ENCODE peak calls at places on chromosomes 12 and 14, in five cellular contexts. V is glutamatergic neuron, G is heart left ventricle, Q is GM23338, R is ascending aorta. P is an unnamed sample.

GRCh38 chr12:54593135-54593534 is 4.7 kb upstream of the PPP1R1A start:
- DNase-seq in V (no peak), G (no peak), Q (no peak), R (no peak), P (no peak)

GRCh38 chr12:21989819-21990412 is 48.7 kb upstream of the ABCC9 start:
- DNase-seq in V (no peak), G (no peak), Q (peak), R (no peak), P (no peak)

GRCh38 chr12:84874125-84874824 is 38.3 kb downstream of the SLC6A15 start:
- DNase-seq in V (no peak), G (no peak), Q (peak), R (no peak), P (no peak)

GRCh38 chr12:107318804-107319535 is 225.6 kb upstream of the CRY1 start:
- DNase-seq in V (peak), G (peak), Q (peak), R (no peak), P (no peak)

GRCh38 chr12:63294327-63294632 is 143.3 kb upstream of the AVPR1A start:
- DNase-seq in V (no peak), G (no peak), Q (no peak), R (no peak), P (no peak)

GRCh38 chr12:115209230-115209629 is 525.3 kb upstream of the TBX3 start:
- DNase-seq in V (no peak), G (no peak), Q (no peak), R (no peak), P (no peak)

GRCh38 chr14:100525615-100526014 is 61.6 kb downstream of the BEGAIN start:
- DNase-seq in V (peak), G (peak), Q (no peak), R (no peak), P (peak)

GRCh38 chr12:9925746-9926393 is 6.3 kb downstream of the CLEC2A start:
- DNase-seq in V (no peak), G (no peak), Q (peak), R (no peak), P (no peak)

GRCh38 chr12:116504438-116504837 is 54.7 kb upstream of the MAP1LC3B2 start:
- DNase-seq in V (no peak), G (no peak), Q (no peak), R (no peak), P (no peak)

GRCh38 chr12:108641446-108642268 is 8.0 kb upstream of the SELPLG start:
- DNase-seq in V (no peak), G (no peak), Q (no peak), R (no peak), P (no peak)

GRCh38 chr14:56821807-56822615 is 11.7 kb upstream of the OTX2 start:
- DNase-seq in V (no peak), G (no peak), Q (no peak), R (no peak), P (no peak)

GRCh38 chr12:27333311-27334009 is 824 bp downstream of the BMAL2 start:
- DNase-seq in V (peak), G (peak), Q (peak), R (no peak), P (peak)

GRCh38 chr14:45426685-45427282 is 173.8 kb upstream of the MIS18BP1 start:
- DNase-seq in V (no peak), G (no peak), Q (peak), R (no peak), P (peak)

GRCh38 chr14:29584992-29585391 is 342.7 kb downstream of the PRKD1 start:
- DNase-seq in V (peak), G (peak), Q (peak), R (no peak), P (peak)

GRCh38 chr12:7154901-7155470 is 24.8 kb downstream of the CLSTN3 start:
- DNase-seq in V (no peak), G (no peak), Q (no peak), R (no peak), P (no peak)

GRCh38 chr12:95996034-95996658 is at the start of gene HAL:
- DNase-seq in V (no peak), G (no peak), Q (no peak), R (no peak), P (no peak)

GRCh38 chr12:63668028-63668799 is at the start of gene DPY19L2:
- DNase-seq in V (peak), G (peak), Q (peak), R (peak), P (peak)

GRCh38 chr12:118033331-118033730 is 16.8 kb downstream of the RFC5 start:
- DNase-seq in V (no peak), G (no peak), Q (no peak), R (no peak), P (no peak)

GRCh38 chr12:57439762-57440266 is 5.2 kb downstream of the INHBC start:
- DNase-seq in V (no peak), G (no peak), Q (no peak), R (no peak), P (no peak)

GRCh38 chr14:87491816-87492215 is 501.2 kb downstream of the GALC start:
- DNase-seq in V (no peak), G (no peak), Q (peak), R (no peak), P (no peak)

GRCh38 chr12:54217774-54218221 is 29.0 kb upstream of the SMUG1 start:
- DNase-seq in V (peak), G (peak), Q (peak), R (no peak), P (peak)

GRCh38 chr12:55671746-55672145 is 35.1 kb downstream of the OR10P1 start:
- DNase-seq in V (no peak), G (no peak), Q (no peak), R (no peak), P (no peak)

GRCh38 chr14:28673056-28673455 is 93.5 kb upstream of the FOXG1 start:
- DNase-seq in V (no peak), G (no peak), Q (no peak), R (no peak), P (no peak)

GRCh38 chr12:11228268-11228879 is 41.1 kb downstream of the PRB3 start:
- DNase-seq in V (peak), G (no peak), Q (peak), R (no peak), P (no peak)

GRCh38 chr14:96661244-96661969 is 135.8 kb upstream of the VRK1 start:
- DNase-seq in V (no peak), G (no peak), Q (no peak), R (no peak), P (no peak)

GRCh38 chr12:121116318-121117225 is 16.1 kb upstream of the P2RX7 start:
- DNase-seq in V (no peak), G (no peak), Q (no peak), R (no peak), P (no peak)

GRCh38 chr14:75229576-75229922 is 49.1 kb upstream of the FOS start:
- DNase-seq in V (no peak), G (no peak), Q (no peak), R (no peak), P (no peak)

GRCh38 chr14:75232597-75232996 is 46.0 kb upstream of the FOS start:
- DNase-seq in V (no peak), G (no peak), Q (no peak), R (no peak), P (no peak)

GRCh38 chr14:75231320-75231719 is 47.3 kb upstream of the FOS start:
- DNase-seq in V (no peak), G (no peak), Q (no peak), R (no peak), P (no peak)

GRCh38 chr14:75226755-75227544 is 50.5 kb upstream of the TMED10 start:
- DNase-seq in V (no peak), G (no peak), Q (no peak), R (no peak), P (no peak)

DNA sequence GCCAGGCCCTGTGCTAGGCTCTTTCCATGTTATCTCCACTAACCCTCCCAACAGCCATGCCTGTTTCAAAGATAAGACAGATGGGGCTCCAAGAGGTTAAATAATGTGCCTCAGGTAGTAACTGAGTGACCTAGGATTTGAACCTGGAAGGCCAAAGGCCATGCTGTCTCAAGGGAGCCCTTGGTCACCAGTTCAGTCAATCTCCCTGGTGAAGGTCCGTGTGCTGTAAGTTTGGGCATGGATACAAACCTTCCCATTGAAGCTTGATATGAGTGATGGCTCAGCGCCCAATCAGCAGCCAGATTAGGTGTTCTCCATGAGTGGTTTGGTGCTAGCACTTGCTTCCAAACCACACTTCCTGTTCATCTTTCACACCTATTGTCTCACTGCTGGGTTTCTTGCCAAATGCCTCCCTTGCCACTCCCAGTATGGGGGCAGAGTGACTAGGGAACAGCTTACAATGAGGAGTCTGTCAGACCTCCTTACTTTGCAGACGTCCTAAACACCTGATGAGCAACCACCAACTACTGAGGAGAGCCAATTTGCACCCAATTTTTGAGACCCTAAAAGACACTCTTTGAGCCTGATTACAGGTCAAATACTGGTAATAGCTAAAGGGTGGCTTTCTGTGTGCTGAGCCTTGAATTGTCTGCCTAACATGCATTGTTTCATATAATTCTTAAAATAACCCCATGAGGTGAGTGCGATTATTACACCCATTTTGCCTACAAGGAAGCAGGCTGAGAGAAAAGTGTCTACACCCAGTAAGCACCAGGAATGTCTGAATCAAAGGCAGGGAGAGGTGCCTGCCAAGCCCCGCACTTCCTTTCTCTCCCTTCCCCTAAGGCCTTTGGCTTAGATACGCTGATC is 48.5 kb upstream of the FOS start:
- DNase-seq in V (no peak), G (no peak), Q (peak), R (no peak), P (peak)
- TF ChIP-seq CTCF in V (peak), G (peak), Q (no peak), R (no peak), P (no peak)

GRCh38 chr14:26282578-26282977 is 315.3 kb downstream of the NOVA1 start:
- DNase-seq in V (no peak), G (no peak), Q (no peak), R (no peak), P (no peak)

GRCh38 chr14:26281280-26281998 is 316.4 kb downstream of the NOVA1 start:
- DNase-seq in V (no peak), G (no peak), Q (peak), R (no peak), P (no peak)

GRCh38 chr14:26276757-26277156 is 321.1 kb downstream of the NOVA1 start:
- DNase-seq in V (peak), G (no peak), Q (peak), R (no peak), P (no peak)
- TF ChIP-seq CTCF in V (peak), G (no peak), Q (peak), R (no peak), P (no peak)

GRCh38 chr14:95363468-95363954 is 43.8 kb upstream of the CLMN start:
- DNase-seq in V (no peak), G (no peak), Q (no peak), R (no peak), P (no peak)

GRCh38 chr14:95359974-95360826 is 40.5 kb upstream of the CLMN start:
- DNase-seq in V (peak), G (peak), Q (peak), R (no peak), P (peak)

GRCh38 chr14:95362180-95362494 is 42.4 kb upstream of the CLMN start:
- DNase-seq in V (no peak), G (no peak), Q (peak), R (no peak), P (no peak)

GRCh38 chr14:95361373-95362179 is 41.9 kb upstream of the CLMN start:
- DNase-seq in V (no peak), G (no peak), Q (peak), R (no peak), P (peak)

GRCh38 chr14:95360828-95361227 is 41.1 kb upstream of the CLMN start:
- DNase-seq in V (no peak), G (no peak), Q (peak), R (no peak), P (no peak)
- TF ChIP-seq CTCF in V (no peak), G (no peak), Q (peak), R (no peak), P (no peak)

GRCh38 chr12:74412607-74413230 is 124.9 kb upstream of the ATXN7L3B start:
- DNase-seq in V (no peak), G (no peak), Q (peak), R (no peak), P (no peak)

GRCh38 chr12:74408601-74409166 is 129.0 kb upstream of the ATXN7L3B start:
- DNase-seq in V (no peak), G (no peak), Q (peak), R (no peak), P (no peak)
- TF ChIP-seq CTCF in V (no peak), G (no peak), Q (no peak), R (no peak), P (no peak)

GRCh38 chr14:22656226-22656625 is 12.1 kb upstream of the OR6J1 start:
- DNase-seq in V (no peak), G (no peak), Q (no peak), R (no peak), P (no peak)

GRCh38 chr14:22650960-22651521 is 6.9 kb upstream of the OR6J1 start:
- DNase-seq in V (no peak), G (no peak), Q (no peak), R (no peak), P (no peak)

GRCh38 chr14:22650046-22650739 is 6.0 kb upstream of the OR6J1 start:
- DNase-seq in V (no peak), G (no peak), Q (no peak), R (no peak), P (no peak)

GRCh38 chr14:22651586-22651985 is 7.4 kb upstream of the OR6J1 start:
- DNase-seq in V (no peak), G (no peak), Q (no peak), R (no peak), P (no peak)

DNA sequence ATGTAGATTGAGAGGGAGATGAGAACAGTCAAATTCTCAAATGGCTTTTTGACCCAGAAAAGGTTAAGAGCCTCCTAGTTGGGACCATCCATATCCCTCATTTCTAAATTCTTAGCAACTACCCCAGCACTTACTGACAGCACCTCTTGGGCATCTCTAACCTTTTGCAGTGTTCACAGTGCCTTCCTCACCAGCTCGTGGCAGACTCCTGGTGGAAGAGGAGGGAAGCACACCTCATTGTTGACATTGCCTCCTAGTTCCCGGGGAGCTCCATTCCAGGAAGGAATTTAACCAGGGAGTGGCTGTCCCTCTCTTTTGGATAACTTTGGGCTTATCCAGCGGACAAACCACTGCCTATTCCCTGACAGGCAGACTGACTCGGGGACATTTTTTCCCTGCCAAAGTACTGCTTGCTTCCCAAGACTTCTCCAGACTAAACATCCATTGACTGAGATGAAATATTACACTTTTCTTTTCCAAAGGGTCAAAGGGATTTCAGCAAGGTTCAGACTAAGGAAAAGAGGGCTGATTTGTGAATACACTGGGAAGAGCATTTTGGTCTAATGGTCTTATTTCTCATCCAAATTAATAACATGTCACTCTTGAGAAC is 9.0 kb upstream of the OR6J1 start:
- DNase-seq in V (peak), G (peak), Q (peak), R (no peak), P (peak)
- TF ChIP-seq CTCF in V (peak), G (peak), Q (peak), R (peak), P (peak)

DNA sequence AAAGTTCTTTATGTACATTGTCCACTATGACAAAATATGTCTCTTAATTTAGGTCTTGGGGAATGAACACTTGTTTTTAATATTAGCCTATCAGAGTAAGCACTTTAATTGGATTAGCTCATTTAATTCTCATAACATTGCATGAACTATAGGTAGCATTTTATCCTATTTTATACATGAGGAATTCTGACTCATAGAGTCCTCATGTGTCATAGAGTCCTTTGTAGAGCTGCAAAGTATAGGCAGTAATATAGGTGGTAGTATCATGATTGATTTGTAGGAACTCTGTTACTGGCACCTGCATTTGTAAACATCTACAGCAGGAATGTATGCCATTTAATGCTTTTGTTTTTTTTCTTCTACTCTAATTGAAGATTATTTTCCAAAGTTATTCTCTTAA is 96.0 kb downstream of the GPHN start:
- DNase-seq in V (no peak), G (no peak), Q (no peak), R (no peak), P (no peak)
- TF ChIP-seq CTCF in V (no peak), G (no peak), Q (no peak), R (no peak), P (no peak)

GRCh38 chr12:2152134-2152533 is 99.3 kb downstream of the CACNA1C start:
- DNase-seq in V (no peak), G (no peak), Q (no peak), R (no peak), P (no peak)
- TF ChIP-seq CTCF in V (no peak), G (no peak), Q (no peak), R (no peak), P (no peak)

DNA sequence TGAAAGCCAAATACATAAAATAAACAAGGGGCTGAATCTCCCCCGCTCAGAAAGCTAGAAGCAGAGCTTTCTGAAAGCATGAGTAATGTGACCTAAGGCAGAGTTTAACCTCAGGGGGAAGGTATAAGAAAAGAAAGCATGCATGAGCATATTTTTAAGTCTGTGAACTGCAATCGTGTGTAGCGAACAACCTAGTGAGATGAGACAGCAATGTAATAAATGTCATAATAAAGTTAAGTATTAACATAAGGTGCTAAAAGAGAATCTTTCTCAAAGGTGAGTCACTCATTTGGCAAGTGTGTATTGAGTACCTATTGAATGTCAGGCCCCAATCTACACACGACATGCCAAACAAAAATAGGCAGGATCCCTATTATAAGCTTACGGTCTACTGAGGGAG is 14.2 kb upstream of the WDR20 start:
- DNase-seq in V (no peak), G (no peak), Q (peak), R (no peak), P (no peak)
- TF ChIP-seq CTCF in V (no peak), G (no peak), Q (no peak), R (no peak), P (no peak)

DNA sequence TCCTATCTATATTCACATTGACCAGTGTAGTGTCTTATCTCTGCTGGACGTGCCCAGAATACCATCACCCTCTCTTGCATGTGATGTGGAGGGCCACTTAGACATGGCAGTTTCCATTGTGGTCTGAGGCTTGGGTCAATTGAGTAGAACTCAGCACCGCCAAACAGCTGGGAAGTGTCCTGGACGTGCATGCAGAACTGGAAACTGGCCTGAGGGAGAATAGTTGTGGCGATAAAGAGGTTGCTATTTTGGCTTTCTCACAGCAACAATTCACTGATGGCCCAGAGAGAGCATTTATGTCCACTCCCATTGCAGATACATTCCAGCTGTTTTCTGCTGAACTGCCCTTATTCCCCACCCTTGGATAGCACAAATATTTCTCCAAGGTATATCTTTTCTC is 210.1 kb upstream of the DAAM1 start:
- DNase-seq in V (no peak), G (peak), Q (no peak), R (no peak), P (no peak)
- TF ChIP-seq CTCF in V (no peak), G (no peak), Q (no peak), R (no peak), P (no peak)

P was measured in pancreas.